ENCODE peak calls at places on chromosomes 5 and 9, in seven cellular contexts. D, Q, M, W, I, H and P are unnamed samples.
A peak's percentile ranks its signal among the peaks of the same experiment; 100 is the strongest.

GRCh38 chr9:127305450-127306226 is 41.1 kb downstream of the GARNL3 start:
- DNase-seq in D (peak; percentile 64), I (no peak), M (no peak), Q (no peak), W (no peak), H (no peak), P (no peak)

GRCh38 chr9:87122947-87123685 is 175.8 kb upstream of the GAS1 start:
- DNase-seq in H (no peak), Q (no peak), W (no peak), D (no peak), I (no peak), M (peak; percentile 76), P (no peak)

GRCh38 chr9:91178281-91179236 is 183.2 kb downstream of the AUH start:
- DNase-seq in Q (no peak), H (no peak), D (no peak), I (no peak), W (peak; percentile 26), M (no peak), P (peak; percentile 54)

GRCh38 chr9:15837079-15837679 is 284.3 kb downstream of the CCDC171 start:
- DNase-seq in M (peak; percentile 65), Q (peak; percentile 20), I (no peak), W (no peak), H (peak; percentile 47), D (peak; percentile 80), P (no peak)

GRCh38 chr5:62621280-62621679 is 42.7 kb downstream of the LRRC70 start:
- DNase-seq in H (peak; percentile 36), W (no peak), I (no peak), M (no peak), D (peak; percentile 85), Q (no peak), P (no peak)

GRCh38 chr9:136562746-136563506 is 17.1 kb upstream of the NOTCH1 start:
- DNase-seq in H (no peak), W (no peak), D (no peak), Q (no peak), I (no peak), M (no peak), P (no peak)

GRCh38 chr9:124622882-124623281 is 115.7 kb upstream of the NR5A1 start:
- DNase-seq in Q (no peak), H (no peak), M (no peak), W (no peak), I (no peak), D (no peak), P (no peak)

GRCh38 chr9:107137495-107138202 is 145.4 kb upstream of the RAD23B start:
- DNase-seq in W (no peak), D (peak; percentile 78), H (no peak), M (peak; percentile 33), Q (peak; percentile 34), I (no peak), P (no peak)

GRCh38 chr5:191949-192690 is 825 bp downstream of the LRRC14B start:
- DNase-seq in Q (no peak), H (no peak), I (no peak), M (no peak), D (no peak), W (no peak), P (no peak)

GRCh38 chr9:34717996-34718614 is 8.2 kb upstream of the CCL21 start:
- DNase-seq in H (no peak), W (no peak), I (no peak), D (no peak), Q (no peak), M (peak; percentile 3), P (no peak)

GRCh38 chr9:137520614-137521404 is 29.4 kb downstream of the PNPLA7 start:
- DNase-seq in W (no peak), Q (no peak), D (no peak), M (no peak), H (no peak), I (no peak), P (no peak)

GRCh38 chr9:105157178-105157583 is 87.3 kb upstream of the SLC44A1 start:
- DNase-seq in I (no peak), W (peak; percentile 40), M (peak; percentile 77), Q (peak; percentile 42), H (no peak), D (peak; percentile 65), P (peak; percentile 61)

GRCh38 chr5:118705931-118706330 is 282.4 kb downstream of the DTWD2 start:
- DNase-seq in W (no peak), D (no peak), Q (no peak), I (no peak), H (no peak), M (no peak), P (no peak)

GRCh38 chr9:761155-761792 is 80.2 kb upstream of the DMRT1 start:
- DNase-seq in I (no peak), H (no peak), M (peak; percentile 48), Q (no peak), W (no peak), D (no peak), P (no peak)

GRCh38 chr9:89710689-89711088 is 105.9 kb downstream of the GADD45G start:
- DNase-seq in D (no peak), I (no peak), H (no peak), Q (no peak), W (no peak), M (no peak), P (no peak)

GRCh38 chr5:39449572-39449971 is 24.8 kb upstream of the DAB2 start:
- DNase-seq in W (no peak), I (no peak), H (no peak), Q (no peak), D (no peak), M (no peak), P (no peak)

GRCh38 chr5:72693001-72693442 is 123.4 kb upstream of the TNPO1 start:
- DNase-seq in H (no peak), Q (no peak), D (no peak), M (peak; percentile 30), W (no peak), I (no peak), P (no peak)

GRCh38 chr9:138057726-138058125 is 180.1 kb downstream of the CACNA1B start:
- DNase-seq in H (no peak), D (no peak), Q (no peak), I (no peak), W (no peak), M (no peak), P (no peak)

GRCh38 chr9:135476981-135477380 is 2.6 kb upstream of the PPP1R26 start:
- DNase-seq in D (no peak), W (no peak), Q (no peak), I (no peak), M (no peak), H (no peak), P (no peak)

GRCh38 chr5:122093415-122093814 is 15.4 kb upstream of the LOX start:
- DNase-seq in I (no peak), H (no peak), W (no peak), Q (no peak), M (peak; percentile 95), D (no peak), P (no peak)

GRCh38 chr5:4984461-4984860 is 155.7 kb upstream of the ADAMTS16 start:
- DNase-seq in Q (no peak), H (no peak), W (no peak), I (no peak), M (no peak), D (no peak), P (no peak)

GRCh38 chr9:126523621-126524111 is 90.1 kb upstream of the LMX1B start:
- DNase-seq in Q (no peak), D (no peak), H (no peak), M (no peak), I (no peak), W (no peak), P (no peak)

GRCh38 chr9:134283111-134283515 is 43.1 kb upstream of the RXRA start:
- DNase-seq in D (no peak), W (peak; percentile 91), M (peak; percentile 70), H (no peak), I (peak; percentile 52), Q (peak; percentile 34), P (peak; percentile 71)

GRCh38 chr9:6413365-6414263 is 615 bp downstream of the UHRF2 start:
- DNase-seq in H (peak; percentile 18), W (peak; percentile 42), Q (peak; percentile 53), D (peak; percentile 61), M (no peak), I (no peak), P (peak; percentile 41)

GRCh38 chr5:178125253-178125916 is 5.4 kb upstream of the RMND5B start:
- DNase-seq in W (no peak), I (no peak), M (no peak), H (no peak), Q (no peak), D (peak; percentile 37), P (no peak)
- H3K4me1 ChIP-seq in W (peaks cover 12% of the 10 kb centered on the region), I (peaks cover 3% of the 10 kb centered on the region), M (peaks cover 6% of the 10 kb centered on the region), H (peaks cover 9% of the 10 kb centered on the region), Q (no peaks in the 10 kb centered on the region), D (peaks cover 52% of the 10 kb centered on the region), P (peaks cover 18% of the 10 kb centered on the region)

GRCh38 chr9:113562653-113563381 is 99.3 kb downstream of the RGS3 start:
- DNase-seq in Q (no peak), I (no peak), D (no peak), H (no peak), M (no peak), W (no peak), P (no peak)

GRCh38 chr9:113566712-113567071 is 103.2 kb downstream of the RGS3 start:
- DNase-seq in H (no peak), I (no peak), D (no peak), W (peak; percentile 46), M (no peak), Q (no peak), P (no peak)

GRCh38 chr9:113563856-113564514 is 100.5 kb downstream of the RGS3 start:
- DNase-seq in Q (peak; percentile 51), M (no peak), W (no peak), H (no peak), I (no peak), D (no peak), P (no peak)

GRCh38 chr9:113566011-113566711 is 102.6 kb downstream of the RGS3 start:
- DNase-seq in M (no peak), W (no peak), Q (no peak), D (no peak), I (no peak), H (no peak), P (no peak)

GRCh38 chr9:113564804-113565237 is 101.3 kb downstream of the RGS3 start:
- DNase-seq in W (peak; percentile 74), Q (peak; percentile 87), I (no peak), M (peak; percentile 61), D (peak; percentile 78), H (no peak), P (peak; percentile 82)
- H3K4me3 ChIP-seq in W (peak overlapping the region; percentile 39), Q (peak overlapping the region; percentile 37), I (peak overlapping the region; percentile 80), M (peak overlapping the region; percentile 70), D (peak overlapping the region; percentile 69), H (peak overlapping the region; percentile 44), P (peak overlapping the region; percentile 3)

GRCh38 chr5:7872517-7873149 is 3.7 kb downstream of the MTRR start:
- DNase-seq in Q (no peak), D (no peak), I (no peak), H (no peak), M (peak; percentile 45), W (no peak), P (no peak)
- H3K4me1 ChIP-seq in Q (peaks cover 10% of the 10 kb centered on the region), D (peaks cover 18% of the 10 kb centered on the region), I (peaks cover 9% of the 10 kb centered on the region), H (no peaks in the 10 kb centered on the region), M (peaks cover 3% of the 10 kb centered on the region), W (peaks cover 11% of the 10 kb centered on the region), P (peaks cover 12% of the 10 kb centered on the region)

DNA sequence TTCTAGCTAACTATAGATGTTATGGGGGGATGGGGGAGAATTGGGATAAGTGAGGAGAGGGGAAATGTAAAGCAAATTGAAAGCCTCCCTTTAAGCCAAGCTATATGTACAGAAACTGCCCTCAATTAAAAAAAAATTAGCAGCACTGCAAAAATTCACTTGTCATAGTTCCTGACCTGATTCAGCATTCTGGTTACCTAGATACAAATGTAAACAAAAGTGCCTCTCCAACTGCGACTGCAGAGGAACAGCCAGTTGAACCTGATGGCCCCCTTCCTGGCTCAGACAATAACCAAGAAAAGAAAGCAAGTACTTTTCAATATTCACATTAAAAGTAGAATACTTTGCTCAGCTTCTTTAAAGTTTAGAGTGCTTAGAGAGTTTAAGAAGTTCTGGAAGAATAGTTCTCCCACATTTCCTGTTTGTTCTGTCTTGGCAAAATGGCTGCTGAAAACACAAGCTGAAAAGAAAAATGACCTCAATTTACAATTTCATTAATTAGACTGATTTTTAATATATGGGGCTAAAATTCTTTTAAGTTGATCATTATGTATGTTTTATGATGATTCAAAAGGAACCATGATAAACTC is 1.5 kb downstream of the FAM81B start:
- DNase-seq in Q (no peak), H (peak; percentile 17), D (peak; percentile 76), W (no peak), I (no peak), M (no peak), P (no peak)
- H3K4me3 ChIP-seq in Q (no peak overlapping the region), H (no peak overlapping the region), D (no peak overlapping the region), W (no peak overlapping the region), I (no peak overlapping the region), M (no peak overlapping the region), P (no peak overlapping the region)